ENCODE peak calls at places on chromosomes 7 and 10, in four cellular contexts. O is K562, J is HCT116, G is HepG2. B is an unnamed sample.

GRCh38 chr10:29608062-29608461 is 26.7 kb downstream of the SVIL start:
- DNase-seq in O (no peak), J (no peak), G (no peak), B (no peak)

GRCh38 chr10:15518256-15518655 is 147.2 kb upstream of the FAM171A1 start:
- DNase-seq in O (no peak), J (no peak), G (no peak), B (no peak)

GRCh38 chr10:10792681-10793080 is 225.0 kb upstream of the CELF2 start:
- DNase-seq in O (no peak), J (no peak), G (no peak), B (no peak)

GRCh38 chr10:81288544-81288943 is 586.5 kb upstream of the NRG3 start:
- DNase-seq in O (no peak), J (no peak), G (no peak), B (no peak)

GRCh38 chr7:147829021-147829420 is 761.5 kb upstream of the C7orf33 start:
- DNase-seq in O (no peak), J (no peak), G (no peak), B (no peak)

GRCh38 chr7:108613147-108613948 is 43.7 kb downstream of the DNAJB9 start:
- DNase-seq in O (peak; percentile 75), J (peak; percentile 33), G (peak; percentile 32), B (peak; percentile 25)

GRCh38 chr10:105188737-105189463 is 547.8 kb downstream of the SORCS3 start:
- DNase-seq in O (no peak), J (no peak), G (peak; percentile 9), B (no peak)

GRCh38 chr7:23467731-23468720 is 2.3 kb downstream of the IGF2BP3 start:
- DNase-seq in O (peak; percentile 15), J (no peak), G (peak; percentile 56), B (no peak)

GRCh38 chr7:16089801-16090200 is 331.5 kb downstream of the CRPPA start:
- DNase-seq in O (no peak), J (no peak), G (no peak), B (no peak)

GRCh38 chr7:157940497-157940896 is 603.7 kb downstream of the DNAJB6 start:
- DNase-seq in O (no peak), J (no peak), G (no peak), B (no peak)

GRCh38 chr10:133445751-133446708 is 7.7 kb upstream of the SCART1 start:
- DNase-seq in O (no peak), J (no peak), G (no peak), B (no peak)

GRCh38 chr7:81751619-81752317 is 18.1 kb downstream of the HGF start:
- DNase-seq in O (no peak), J (no peak), G (no peak), B (no peak)

GRCh38 chr10:103545771-103546281 is 52.3 kb downstream of the NEURL1 start:
- DNase-seq in O (no peak), J (no peak), G (no peak), B (no peak)

GRCh38 chr10:133362846-133363245 is 5.0 kb upstream of the FUOM start:
- DNase-seq in O (no peak), J (no peak), G (no peak), B (no peak)

GRCh38 chr7:132049462-132050304 is 493.3 kb upstream of the PODXL start:
- DNase-seq in O (peak; percentile 57), J (peak; percentile 16), G (peak; percentile 18), B (peak; percentile 46)

GRCh38 chr10:314871-315270 is 179.6 kb downstream of the ZMYND11 start:
- DNase-seq in O (no peak), J (no peak), G (no peak), B (no peak)

GRCh38 chr10:124719213-124719851 is 24.8 kb downstream of the FAM53B start:
- DNase-seq in O (peak; percentile 24), J (no peak), G (no peak), B (no peak)

GRCh38 chr7:151501676-151502075 is 18.0 kb downstream of the RHEB start:
- DNase-seq in O (no peak), J (no peak), G (no peak), B (no peak)
- TF ChIP-seq TCF7L2 in O (no peak), J (no peak), G (no peak), B (no peak)

DNA sequence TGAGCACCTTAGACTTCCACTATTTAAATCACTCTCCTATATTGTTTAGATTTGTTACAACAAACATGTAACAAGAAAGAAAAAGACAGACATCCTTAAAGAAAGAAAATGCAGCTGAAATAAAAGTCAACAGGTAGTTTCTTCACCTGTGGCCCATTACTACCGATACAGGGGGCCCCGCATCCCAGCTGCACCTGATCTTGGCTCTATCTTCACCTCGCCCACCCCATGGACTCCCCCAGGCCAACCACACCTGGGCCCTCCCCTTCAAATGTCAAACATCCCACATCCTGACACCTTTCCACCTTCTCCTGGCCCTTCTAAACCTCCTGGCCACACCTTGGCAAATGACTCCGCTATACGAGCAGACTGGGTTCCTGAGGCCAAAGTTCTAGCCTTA is 7.0 kb downstream of the DDX56 start:
- DNase-seq in O (peak; percentile 9), J (no peak), G (no peak), B (no peak)
- H3K36me3 ChIP-seq in O (peaks cover 83% of the 10 kb centered on the region), J (peaks cover 67% of the 10 kb centered on the region), G (peaks cover 69% of the 10 kb centered on the region), B (peaks cover 18% of the 10 kb centered on the region)

GRCh38 chr10:27719052-27719451 is 26.6 kb downstream of the MKX start:
- DNase-seq in O (no peak), J (no peak), G (no peak), B (no peak)

GRCh38 chr10:27724287-27724686 is 21.3 kb downstream of the MKX start:
- DNase-seq in O (no peak), J (no peak), G (no peak), B (no peak)

GRCh38 chr10:27720529-27720928 is 25.1 kb downstream of the MKX start:
- DNase-seq in O (no peak), J (no peak), G (no peak), B (no peak)

GRCh38 chr10:27717851-27718250 is 27.8 kb downstream of the MKX start:
- DNase-seq in O (no peak), J (no peak), G (no peak), B (no peak)

DNA sequence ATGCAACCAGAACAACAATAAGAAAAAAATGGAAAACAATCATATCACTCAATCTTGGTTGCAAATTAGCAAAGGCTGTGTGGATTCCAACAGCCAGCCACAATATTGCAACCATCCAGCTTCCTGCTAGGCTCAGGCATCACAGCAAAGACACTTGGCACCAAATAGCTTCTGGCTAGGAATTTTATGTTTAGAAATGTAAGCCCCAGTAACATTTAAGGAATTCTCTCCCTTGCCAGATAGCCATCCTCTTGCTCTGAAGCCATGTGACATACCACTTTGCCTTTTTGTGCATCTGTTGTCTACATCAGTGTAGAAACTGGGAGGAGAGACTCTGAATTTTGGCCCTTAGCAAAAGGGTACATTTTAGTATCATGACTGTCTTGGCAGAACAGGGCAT is 22.2 kb downstream of the MKX start:
- DNase-seq in O (no peak), J (no peak), G (no peak), B (no peak)
- TF ChIP-seq TCF7L2 in O (no peak), J (no peak), G (no peak), B (no peak)

GRCh38 chr10:74077416-74077815 is 73.2 kb downstream of the AP3M1 start:
- DNase-seq in O (no peak), J (no peak), G (no peak), B (no peak)

GRCh38 chr10:74079914-74080590 is 70.6 kb downstream of the AP3M1 start:
- DNase-seq in O (no peak), J (peak; percentile 35), G (no peak), B (peak; percentile 55)

GRCh38 chr10:74081192-74081803 is 69.3 kb downstream of the AP3M1 start:
- DNase-seq in O (peak; percentile 55), J (peak; percentile 43), G (peak; percentile 50), B (peak; percentile 57)

GRCh38 chr10:74078037-74078436 is 72.6 kb downstream of the AP3M1 start:
- DNase-seq in O (no peak), J (no peak), G (no peak), B (no peak)

DNA sequence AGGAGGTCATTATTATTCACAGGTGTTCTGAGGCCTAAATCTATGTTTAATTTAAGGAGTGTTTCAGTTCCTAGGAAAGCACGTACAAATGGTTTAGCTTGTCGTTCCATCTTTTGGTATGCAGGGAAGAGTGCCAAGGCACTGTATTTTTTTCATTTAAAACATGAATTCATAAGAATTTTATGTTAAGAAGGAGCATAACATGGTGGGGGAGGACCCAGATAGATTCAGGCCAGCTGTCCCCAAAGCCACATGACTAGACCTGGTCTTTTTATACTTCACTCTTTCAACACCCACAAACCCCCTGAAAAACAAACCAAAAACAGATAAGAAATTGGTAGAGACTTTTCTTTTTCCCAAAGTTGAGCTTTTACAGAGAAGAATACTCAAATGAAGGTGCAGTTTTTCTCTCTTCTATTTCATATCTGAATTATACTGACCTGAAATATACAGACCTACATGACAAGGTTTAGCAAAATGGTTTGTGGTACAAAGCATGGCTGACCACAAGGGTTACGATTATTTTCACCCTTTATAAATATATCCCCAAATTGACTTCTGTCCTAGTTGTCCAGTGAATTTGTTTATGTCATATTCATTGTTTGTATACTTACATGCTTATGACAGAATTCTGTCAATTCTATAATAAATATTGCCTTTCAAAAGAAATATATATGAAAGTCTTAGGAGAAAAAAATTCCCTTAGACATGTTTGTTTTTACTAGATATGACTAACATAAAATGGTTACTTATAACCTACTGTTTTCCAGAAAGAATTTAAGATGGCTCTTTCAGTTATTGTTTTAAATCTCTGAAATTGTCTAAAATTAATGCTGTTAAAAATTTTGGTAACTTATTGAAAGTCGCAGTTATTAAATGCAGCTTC is 71.4 kb downstream of the AP3M1 start:
- DNase-seq in O (no peak), J (no peak), G (no peak), B (no peak)
- H3K36me3 ChIP-seq in O (peaks cover 64% of the 10 kb centered on the region), J (peaks cover 27% of the 10 kb centered on the region), G (peaks cover 17% of the 10 kb centered on the region), B (peaks cover 58% of the 10 kb centered on the region)

DNA sequence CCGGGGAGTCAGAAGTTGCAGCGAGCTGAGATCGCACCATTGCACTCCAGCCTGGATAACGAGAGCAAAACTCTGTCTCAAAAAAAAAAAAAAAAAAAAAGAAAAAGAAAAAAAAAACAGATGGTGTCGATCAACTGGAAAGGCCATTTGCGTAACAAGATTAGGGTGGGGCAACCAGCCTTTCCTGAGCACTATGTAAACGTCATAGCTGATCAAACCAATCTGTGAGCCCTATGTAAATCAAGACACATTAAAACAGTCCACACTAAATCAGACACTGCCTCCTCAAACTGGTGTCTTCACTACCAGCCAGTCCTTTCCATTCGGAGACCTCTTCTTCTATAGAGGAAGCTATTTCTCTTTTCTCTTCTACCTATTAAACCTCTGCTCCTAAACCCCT is 33.9 kb downstream of the NOLC1 start:
- DNase-seq in O (no peak), J (no peak), G (no peak), B (no peak)
- TF ChIP-seq TCF7L2 in O (no peak), J (no peak), G (no peak), B (no peak)

GRCh38 chr7:26196305-26196704 is 4.2 kb downstream of the HNRNPA2B1 start:
- DNase-seq in O (no peak), J (no peak), G (no peak), B (no peak)

GRCh38 chr7:26195867-26196266 is 4.7 kb downstream of the HNRNPA2B1 start:
- DNase-seq in O (no peak), J (no peak), G (no peak), B (no peak)

GRCh38 chr7:26193432-26194206 is 6.9 kb downstream of the HNRNPA2B1 start:
- DNase-seq in O (no peak), J (no peak), G (no peak), B (no peak)

GRCh38 chr7:26197153-26198115 is 3.1 kb downstream of the HNRNPA2B1 start:
- DNase-seq in O (no peak), J (no peak), G (no peak), B (no peak)

GRCh38 chr7:26195182-26195581 is 5.4 kb downstream of the HNRNPA2B1 start:
- DNase-seq in O (no peak), J (no peak), G (no peak), B (no peak)
- H3K36me3 ChIP-seq in O (peaks cover 94% of the 10 kb centered on the region), J (peaks cover 90% of the 10 kb centered on the region), G (peaks cover 72% of the 10 kb centered on the region), B (peaks cover 84% of the 10 kb centered on the region)

GRCh38 chr7:29239638-29240037 is 45.1 kb downstream of the CHN2 start:
- DNase-seq in O (peak; percentile 49), J (no peak), G (no peak), B (no peak)
- TF ChIP-seq TCF7L2 in O (no peak), J (no peak), G (no peak), B (no peak)